ENCODE peak calls at places on chromosomes 3 and 15, in five cellular contexts. N, T, F, D and I are unnamed samples.

GRCh38 chr3:179768080-179768479 is 115.2 kb downstream of the USP13 start:
- DNase-seq in N (peak), T (peak), F (peak), D (peak), I (peak)

GRCh38 chr15:90883971-90884718 is at the start of gene FES:
- DNase-seq in N (no peak), T (no peak), F (peak), D (peak), I (peak)

GRCh38 chr3:148240351-148240750 is 457.4 kb upstream of the AGTR1 start:
- DNase-seq in N (no peak), T (no peak), F (no peak), D (no peak), I (no peak)

GRCh38 chr15:85755471-85755870 is 39.3 kb downstream of the KLHL25 start:
- DNase-seq in N (no peak), T (no peak), F (no peak), D (no peak), I (no peak)

GRCh38 chr3:140470962-140471361 is 206.9 kb upstream of the TRIM42 start:
- DNase-seq in N (no peak), T (no peak), F (peak), D (no peak), I (no peak)

GRCh38 chr3:160090653-160091052 is 102.0 kb downstream of the IL12A start:
- DNase-seq in N (no peak), T (no peak), F (no peak), D (no peak), I (no peak)

GRCh38 chr3:184160456-184160855 is 5.3 kb downstream of the DVL3 start:
- DNase-seq in N (no peak), T (peak), F (no peak), D (no peak), I (no peak)

GRCh38 chr3:42014949-42015533 is 53.1 kb upstream of the ULK4 start:
- DNase-seq in N (no peak), T (no peak), F (peak), D (no peak), I (no peak)

GRCh38 chr3:189683576-189684255 is 52.5 kb downstream of the TP63 start:
- DNase-seq in N (no peak), T (no peak), F (no peak), D (no peak), I (no peak)

GRCh38 chr15:90266485-90266884 is 1.0 kb downstream of the NGRN start:
- DNase-seq in N (no peak), T (no peak), F (peak), D (no peak), I (no peak)

GRCh38 chr3:115071611-115072010 is 75.5 kb downstream of the ZBTB20 start:
- DNase-seq in N (no peak), T (no peak), F (peak), D (no peak), I (peak)

GRCh38 chr3:62873672-62874397 is 1.4 kb downstream of the CADPS start:
- DNase-seq in N (peak), T (no peak), F (peak), D (peak), I (peak)

GRCh38 chr3:197428117-197428761 is 127.5 kb downstream of the BDH1 start:
- DNase-seq in N (peak), T (no peak), F (peak), D (no peak), I (no peak)

GRCh38 chr3:41690766-41691563 is 270.9 kb downstream of the ULK4 start:
- DNase-seq in N (no peak), T (no peak), F (peak), D (no peak), I (no peak)

GRCh38 chr3:186640929-186641328 is 730 bp downstream of the FETUB start:
- DNase-seq in N (no peak), T (no peak), F (no peak), D (no peak), I (no peak)

GRCh38 chr15:45448066-45448510 is 69.7 kb upstream of the GATM start:
- DNase-seq in N (no peak), T (no peak), F (peak), D (no peak), I (no peak)

GRCh38 chr3:177770821-177771220 is 573.5 kb upstream of the TBL1XR1 start:
- DNase-seq in N (no peak), T (no peak), F (peak), D (no peak), I (no peak)

GRCh38 chr3:125142418-125142778 is 70.2 kb downstream of the SLC12A8 start:
- DNase-seq in N (no peak), T (no peak), F (no peak), D (no peak), I (no peak)

GRCh38 chr15:90872481-90873184 is 4.2 kb downstream of the FURIN start:
- DNase-seq in N (no peak), T (no peak), F (peak), D (no peak), I (no peak)

GRCh38 chr15:28942046-28942445 is 56.3 kb downstream of the APBA2 start:
- DNase-seq in N (no peak), T (no peak), F (no peak), D (no peak), I (no peak)

GRCh38 chr3:143648218-143648617 is 200.1 kb downstream of the SLC9A9 start:
- DNase-seq in N (no peak), T (no peak), F (no peak), D (no peak), I (no peak)

GRCh38 chr3:32819581-32820348 is 2.0 kb downstream of the TRIM71 start:
- DNase-seq in N (no peak), T (no peak), F (no peak), D (peak), I (no peak)

GRCh38 chr15:38814891-38815290 is 250.3 kb upstream of the RASGRP1 start:
- DNase-seq in N (no peak), T (no peak), F (no peak), D (no peak), I (no peak)

GRCh38 chr3:125609384-125609783 is 14.1 kb upstream of the OSBPL11 start:
- DNase-seq in N (no peak), T (no peak), F (no peak), D (no peak), I (no peak)

GRCh38 chr15:46304320-46304719 is 669.5 kb downstream of the SQOR start:
- DNase-seq in N (peak), T (no peak), F (no peak), D (peak), I (no peak)

GRCh38 chr3:46566040-46566631 is at the start of gene LRRC2:
- DNase-seq in N (no peak), T (peak), F (peak), D (peak), I (no peak)

GRCh38 chr3:57298041-57298440 is 5.6 kb upstream of the ASB14 start:
- DNase-seq in N (peak), T (peak), F (no peak), D (no peak), I (no peak)

GRCh38 chr3:190644766-190645165 is 130.9 kb downstream of the IL1RAP start:
- DNase-seq in N (no peak), T (no peak), F (peak), D (no peak), I (no peak)

GRCh38 chr3:111735271-111735758 is 123.8 kb upstream of the PHLDB2 start:
- DNase-seq in N (peak), T (peak), F (peak), D (no peak), I (no peak)

GRCh38 chr15:50145451-50145872 is 26.4 kb upstream of the ATP8B4 start:
- DNase-seq in N (peak), T (peak), F (peak), D (no peak), I (no peak)

GRCh38 chr3:1292571-1292970 is 199.7 kb downstream of the CNTN6 start:
- DNase-seq in N (no peak), T (no peak), F (no peak), D (no peak), I (no peak)

GRCh38 chr3:29099296-29099695 is 181.6 kb upstream of the RBMS3 start:
- DNase-seq in N (no peak), T (no peak), F (no peak), D (no peak), I (no peak)

GRCh38 chr3:24355806-24356205 is 138.8 kb downstream of the THRB start:
- DNase-seq in N (no peak), T (no peak), F (no peak), D (no peak), I (no peak)

GRCh38 chr3:50734985-50735384 is 60.3 kb downstream of the DOCK3 start:
- DNase-seq in N (no peak), T (no peak), F (no peak), D (no peak), I (no peak)

GRCh38 chr3:6770376-6770648 is 90.6 kb upstream of the GRM7 start:
- DNase-seq in N (no peak), T (no peak), F (no peak), D (no peak), I (no peak)

GRCh38 chr3:58058654-58059263 is 50.5 kb downstream of the FLNB start:
- DNase-seq in N (no peak), T (peak), F (no peak), D (no peak), I (no peak)

GRCh38 chr3:127734754-127735473 is 62.2 kb downstream of the ABTB1 start:
- DNase-seq in N (no peak), T (peak), F (peak), D (no peak), I (no peak)

GRCh38 chr15:66735909-66736305 is 33.9 kb downstream of the SMAD6 start:
- DNase-seq in N (no peak), T (no peak), F (no peak), D (no peak), I (no peak)